ENCODE peak calls at places on chromosomes 4 and X, in eight cellular contexts. J is erythroblast, U is suprapubic skin, C is ovary, H is transverse colon, G is breast epithelium, B is NB4, E is GM12892. I is an unnamed sample.
A peak's percentile ranks its signal among the peaks of the same experiment; 100 is the strongest.

GRCh38 chr4:179145746-179146530 is 1703.7 kb upstream of the AGA start:
- DNase-seq in J (no peak), U (no peak), C (no peak), H (no peak), G (no peak), B (no peak), E (no peak), I (no peak)

GRCh38 chrX:68261060-68261672 is 172.1 kb downstream of the OPHN1 start:
- DNase-seq in J (no peak), U (no peak), C (no peak), H (no peak), G (no peak), B (no peak), E (no peak), I (peak; percentile 3)

GRCh38 chrX:22060451-22060940 is 28.4 kb downstream of the PHEX start:
- DNase-seq in J (no peak), U (no peak), C (no peak), H (no peak), G (no peak), B (peak; percentile 35), E (no peak), I (no peak)

GRCh38 chr4:100286601-100287000 is 96.3 kb upstream of the DDIT4L start:
- DNase-seq in J (no peak), U (no peak), C (no peak), H (no peak), G (no peak), B (no peak), E (no peak), I (no peak)

GRCh38 chr4:79851625-79852304 is 221.3 kb downstream of the ANTXR2 start:
- DNase-seq in J (no peak), U (no peak), C (no peak), H (no peak), G (no peak), B (no peak), E (no peak), I (no peak)

GRCh38 chr4:22190855-22191254 is 242.3 kb upstream of the KCNIP4 start:
- DNase-seq in J (no peak), U (no peak), C (no peak), H (no peak), G (no peak), B (no peak), E (no peak), I (peak; percentile 16)

GRCh38 chr4:69025191-69025998 is 70.9 kb upstream of the UGT2B7 start:
- DNase-seq in J (peak; percentile 27), U (no peak), C (no peak), H (peak; percentile 15), G (no peak), B (peak; percentile 17), E (no peak), I (no peak)

GRCh38 chr4:111941957-111942356 is 203.3 kb upstream of the FAM241A start:
- DNase-seq in J (no peak), U (no peak), C (no peak), H (no peak), G (no peak), B (no peak), E (no peak), I (no peak)

GRCh38 chr4:56435001-56435747 is at the start of gene PPAT:
- DNase-seq in J (peak; percentile 99), U (peak; percentile 98), C (peak; percentile 98), H (peak; percentile 99), G (peak; percentile 96), B (peak; percentile 99), E (peak; percentile 92), I (peak; percentile 77)

GRCh38 chr4:56434599-56435000 is 815 bp downstream of the PPAT start:
- DNase-seq in J (peak; percentile 82), U (no peak), C (no peak), H (no peak), G (no peak), B (no peak), E (no peak), I (no peak)

GRCh38 chr4:56433280-56433679 is 2.1 kb downstream of the PPAT start:
- DNase-seq in J (no peak), U (no peak), C (no peak), H (no peak), G (no peak), B (no peak), E (no peak), I (no peak)

GRCh38 chr4:56440983-56441382 is 4.9 kb downstream of the PAICS start:
- DNase-seq in J (no peak), U (no peak), C (no peak), H (no peak), G (no peak), B (no peak), E (no peak), I (no peak)

DNA sequence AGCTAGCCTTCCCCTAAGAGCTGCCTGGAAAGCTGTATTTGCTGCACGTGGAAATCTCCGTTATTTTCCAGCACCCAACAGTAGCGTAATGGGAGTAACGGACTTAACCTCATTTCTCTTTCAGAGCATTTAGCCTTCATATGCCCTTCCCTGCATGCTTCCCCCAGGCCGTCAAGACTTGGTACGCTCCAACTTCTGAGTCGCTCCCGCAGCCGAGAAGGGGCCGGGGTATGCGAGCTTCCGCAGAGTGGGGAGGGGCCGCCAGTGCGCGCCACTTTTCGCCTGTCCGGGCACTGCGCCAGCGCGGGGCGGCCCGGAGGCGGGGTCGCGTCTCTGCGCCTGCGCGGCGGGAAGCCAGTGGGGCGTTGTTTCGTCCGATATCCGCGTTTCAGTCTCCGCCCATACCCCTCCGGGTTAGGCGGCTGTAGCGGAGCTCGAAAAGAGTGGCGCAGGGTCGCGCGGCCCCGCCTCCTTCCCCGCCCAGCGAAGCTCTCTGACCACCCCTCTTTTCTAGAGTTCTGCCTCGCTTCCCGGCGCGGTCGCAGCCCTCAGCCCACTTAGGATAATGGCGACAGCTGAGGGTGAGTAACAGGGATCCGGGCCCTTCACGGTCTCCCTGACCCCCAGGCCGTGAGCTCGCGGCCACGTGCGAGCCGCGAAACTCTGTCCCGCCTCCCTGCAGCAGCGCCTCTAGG is at the start of gene PAICS:
- DNase-seq in J (peak; percentile 96), U (peak; percentile 93), C (peak; percentile 97), H (peak; percentile 95), G (peak; percentile 87), B (peak; percentile 98), E (peak; percentile 66), I (peak; percentile 53)
- TF ChIP-seq POLR2A in J (peak; percentile 77), U (peak; percentile 53), C (peak; percentile 64), H (peak; percentile 64), G (no peak), B (peak; percentile 84), E (peak; percentile 80), I (peak; percentile 70)

GRCh38 chr4:3305610-3306371 is 13.0 kb downstream of the RGS12 start:
- DNase-seq in J (no peak), U (peak; percentile 71), C (no peak), H (no peak), G (peak; percentile 6), B (peak; percentile 80), E (no peak), I (no peak)

GRCh38 chr4:3306465-3306864 is 13.6 kb downstream of the RGS12 start:
- DNase-seq in J (no peak), U (peak; percentile 59), C (peak; percentile 27), H (no peak), G (peak; percentile 17), B (no peak), E (no peak), I (no peak)

GRCh38 chr4:3307486-3307885 is 14.7 kb downstream of the RGS12 start:
- DNase-seq in J (no peak), U (no peak), C (peak; percentile 25), H (no peak), G (peak; percentile 6), B (no peak), E (no peak), I (no peak)

GRCh38 chr4:3307891-3308575 is 15.2 kb downstream of the RGS12 start:
- DNase-seq in J (no peak), U (peak; percentile 65), C (peak; percentile 32), H (no peak), G (peak; percentile 30), B (no peak), E (no peak), I (no peak)

DNA sequence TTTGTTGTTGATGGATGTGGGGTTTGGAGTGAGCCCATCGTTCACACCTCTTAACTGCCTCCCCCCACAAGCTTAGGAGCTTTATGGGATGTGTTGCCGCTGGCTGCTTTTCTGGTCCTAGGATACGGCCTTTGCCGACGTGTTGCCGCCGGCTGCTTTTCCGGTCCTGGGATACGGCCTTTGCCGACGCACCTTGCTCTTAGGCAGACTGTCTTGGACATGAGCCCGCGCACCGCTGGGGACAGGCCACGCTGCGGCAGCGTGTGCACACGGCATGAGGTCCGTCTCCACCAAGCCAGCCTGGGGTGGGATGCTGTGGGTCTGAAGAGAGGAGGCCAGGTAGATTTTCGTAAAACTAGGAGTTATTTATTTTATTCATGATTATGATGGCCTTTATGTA is 14.2 kb downstream of the RGS12 start:
- DNase-seq in J (no peak), U (no peak), C (peak; percentile 32), H (no peak), G (peak; percentile 37), B (no peak), E (no peak), I (no peak)
- TF ChIP-seq POLR2A in J (no peak), U (no peak), C (no peak), H (no peak), G (no peak), B (no peak), E (no peak), I (no peak)

DNA sequence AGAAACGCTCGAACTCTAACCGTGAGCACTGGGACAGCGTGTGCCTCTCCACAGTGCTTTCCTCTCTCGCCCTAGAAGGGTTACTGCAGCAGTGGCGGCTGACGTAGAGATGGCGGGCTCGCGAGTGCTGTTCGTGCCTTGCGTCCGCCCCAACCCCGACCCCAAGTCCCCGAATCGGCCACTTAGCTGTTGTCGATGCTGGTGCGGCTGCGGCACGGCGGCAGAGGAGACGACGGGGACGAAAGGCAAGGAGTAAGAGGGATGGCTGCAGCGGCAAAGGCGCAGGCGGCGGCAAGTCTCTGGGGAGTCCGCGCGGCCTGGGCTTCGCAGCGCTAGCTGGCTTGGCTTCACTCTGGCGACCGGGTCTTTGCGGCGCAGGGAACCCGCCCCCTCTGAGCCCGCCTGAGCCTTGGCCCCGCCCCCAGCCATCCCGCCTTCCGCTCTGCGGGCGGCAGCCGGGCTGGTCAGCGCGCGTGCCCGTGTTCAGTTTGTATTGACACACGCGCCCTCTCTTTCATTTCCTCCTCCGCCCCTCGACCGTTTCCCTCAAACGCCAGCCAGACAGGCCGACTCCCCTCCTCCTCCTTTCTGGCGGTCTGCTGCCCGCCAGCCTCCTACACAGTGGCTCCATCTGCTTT is at the start of gene SPIN4:
- DNase-seq in J (peak; percentile 93), U (peak; percentile 87), C (peak; percentile 88), H (peak; percentile 91), G (peak; percentile 80), B (peak; percentile 93), E (peak; percentile 53), I (peak; percentile 61)
- TF ChIP-seq POLR2A in J (peak; percentile 69), U (no peak), C (no peak), H (peak; percentile 83), G (no peak), B (peak; percentile 69), E (peak; percentile 43), I (peak; percentile 79)

DNA sequence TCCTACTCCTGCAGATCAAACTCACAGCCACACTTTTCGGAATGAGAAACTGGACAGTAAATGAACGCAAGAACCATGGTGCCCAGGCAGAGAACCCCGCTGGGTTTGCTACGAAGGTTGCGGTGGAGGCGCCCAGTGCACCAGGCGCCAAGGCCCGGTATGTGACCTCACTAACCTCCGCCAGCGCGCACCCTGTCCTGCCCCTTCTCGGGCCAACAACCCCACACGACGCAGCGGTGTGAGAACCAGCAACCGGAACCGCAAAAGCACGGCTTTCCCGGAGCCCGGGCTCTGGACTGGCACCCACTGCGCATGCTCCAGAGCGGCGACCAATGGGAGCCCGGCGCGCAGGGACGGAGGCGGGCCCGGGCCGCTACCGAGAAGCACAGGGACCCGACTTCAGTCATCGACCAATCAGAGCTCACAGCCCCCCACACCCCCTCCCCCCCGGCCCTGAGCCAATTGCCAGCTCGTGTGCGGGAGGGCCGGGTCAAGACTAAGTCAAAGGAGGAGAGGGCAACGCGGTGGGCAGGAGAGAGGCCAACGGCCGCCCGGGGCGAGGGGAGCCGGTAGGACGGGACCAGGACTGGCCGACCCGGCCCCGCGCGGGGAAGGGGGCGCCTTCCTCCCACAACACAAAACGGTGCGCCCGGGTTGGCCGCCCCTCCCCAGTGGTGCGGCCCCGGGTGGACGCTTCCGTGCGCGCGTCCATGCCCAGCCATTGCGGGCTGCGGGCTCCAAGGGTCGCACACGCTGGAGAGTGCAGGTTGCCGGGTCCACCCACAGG is 7.3 kb upstream of the WAS start:
- DNase-seq in J (peak; percentile 92), U (peak; percentile 94), C (peak; percentile 89), H (peak; percentile 91), G (peak; percentile 84), B (peak; percentile 93), E (peak; percentile 89), I (peak; percentile 72)
- TF ChIP-seq POLR2A in J (peak; percentile 47), U (peak; percentile 20), C (peak; percentile 41), H (peak; percentile 89), G (peak; percentile 8), B (peak; percentile 80), E (peak; percentile 51), I (peak; percentile 44)

I was measured in H54.